ENCODE peak calls at places on chromosomes 12 and 14, in seven cellular contexts. W is neuronal stem cell, Y is H1, L is H9, S is mesendoderm, P is IMR-90, I is trophoblast cell. D is an unnamed sample.

GRCh38 chr12:123050331-123050809 is 69.9 kb downstream of the ARL6IP4 start:
- DNase-seq in W (no peak), Y (no peak), L (no peak), S (no peak), P (peak; percentile 75), I (no peak), D (peak; percentile 88)

GRCh38 chr14:49769171-49769570 is 1.2 kb downstream of the KLHDC2 start:
- DNase-seq in W (no peak), Y (no peak), L (no peak), S (no peak), P (peak; percentile 52), I (no peak), D (no peak)

GRCh38 chr14:23536494-23536893 is 15.1 kb downstream of the ZFHX2 start:
- DNase-seq in W (no peak), Y (no peak), L (no peak), S (no peak), P (no peak), I (no peak), D (no peak)

GRCh38 chr12:107196681-107197080 is 103.3 kb upstream of the CRY1 start:
- DNase-seq in W (no peak), Y (no peak), L (no peak), S (no peak), P (peak; percentile 69), I (no peak), D (no peak)

GRCh38 chr12:90940872-90941499 is 14.0 kb downstream of the CCER1 start:
- DNase-seq in W (peak; percentile 24), Y (no peak), L (no peak), S (peak; percentile 49), P (peak; percentile 76), I (no peak), D (peak; percentile 73)

GRCh38 chr12:53989227-53990113 is 4.5 kb downstream of the HOXC10 start:
- DNase-seq in W (no peak), Y (no peak), L (no peak), S (no peak), P (peak; percentile 45), I (peak; percentile 43), D (peak; percentile 71)

GRCh38 chr12:126936181-126936851 is 1330.7 kb upstream of the TMEM132C start:
- DNase-seq in W (no peak), Y (no peak), L (no peak), S (peak; percentile 4), P (no peak), I (no peak), D (no peak)

GRCh38 chr12:52238206-52238840 is 5.3 kb downstream of the KRT7 start:
- DNase-seq in W (no peak), Y (no peak), L (no peak), S (no peak), P (no peak), I (no peak), D (no peak)

GRCh38 chr12:80187660-80188090 is 88.3 kb downstream of the OTOGL start:
- DNase-seq in W (no peak), Y (no peak), L (no peak), S (peak; percentile 32), P (peak; percentile 41), I (no peak), D (peak; percentile 74)

GRCh38 chr14:31042300-31042699 is 16.1 kb upstream of the STRN3 start:
- DNase-seq in W (no peak), Y (no peak), L (no peak), S (no peak), P (no peak), I (no peak), D (no peak)

GRCh38 chr12:1305063-1305434 is 289.3 kb downstream of the FBXL14 start:
- DNase-seq in W (no peak), Y (no peak), L (no peak), S (no peak), P (no peak), I (no peak), D (no peak)

GRCh38 chr12:16350682-16351081 is 3.2 kb downstream of the MGST1 start:
- DNase-seq in W (peak; percentile 32), Y (no peak), L (no peak), S (peak; percentile 14), P (peak; percentile 97), I (peak; percentile 74), D (peak; percentile 80)

GRCh38 chr12:73629171-73629570 is 908.5 kb upstream of the ATXN7L3B start:
- DNase-seq in W (no peak), Y (no peak), L (no peak), S (no peak), P (no peak), I (no peak), D (no peak)

GRCh38 chr14:50647753-50648152 is 20.4 kb downstream of the SAV1 start:
- DNase-seq in W (no peak), Y (no peak), L (no peak), S (no peak), P (peak; percentile 80), I (no peak), D (peak; percentile 41)

GRCh38 chr14:73802431-73803188 is 49.0 kb upstream of the PTGR2 start:
- DNase-seq in W (no peak), Y (no peak), L (peak; percentile 51), S (peak; percentile 78), P (no peak), I (no peak), D (peak; percentile 28)

GRCh38 chr12:65879878-65880277 is 55.6 kb downstream of the HMGA2 start:
- DNase-seq in W (no peak), Y (no peak), L (no peak), S (no peak), P (peak; percentile 88), I (no peak), D (peak; percentile 89)

GRCh38 chr14:72863216-72864006 is 30.5 kb downstream of the DPF3 start:
- DNase-seq in W (no peak), Y (no peak), L (no peak), S (no peak), P (no peak), I (no peak), D (no peak)

GRCh38 chr14:53054457-53054856 is 98.7 kb downstream of the DDHD1 start:
- DNase-seq in W (no peak), Y (no peak), L (no peak), S (no peak), P (peak; percentile 67), I (no peak), D (no peak)

GRCh38 chr14:60085085-60085484 is 6.6 kb upstream of the PCNX4 start:
- DNase-seq in W (no peak), Y (no peak), L (no peak), S (no peak), P (peak; percentile 19), I (no peak), D (no peak)

GRCh38 chr12:124369055-124369900 is 74.4 kb downstream of the RFLNA start:
- DNase-seq in W (no peak), Y (no peak), L (no peak), S (no peak), P (peak; percentile 92), I (peak; percentile 79), D (peak; percentile 36)

DNA sequence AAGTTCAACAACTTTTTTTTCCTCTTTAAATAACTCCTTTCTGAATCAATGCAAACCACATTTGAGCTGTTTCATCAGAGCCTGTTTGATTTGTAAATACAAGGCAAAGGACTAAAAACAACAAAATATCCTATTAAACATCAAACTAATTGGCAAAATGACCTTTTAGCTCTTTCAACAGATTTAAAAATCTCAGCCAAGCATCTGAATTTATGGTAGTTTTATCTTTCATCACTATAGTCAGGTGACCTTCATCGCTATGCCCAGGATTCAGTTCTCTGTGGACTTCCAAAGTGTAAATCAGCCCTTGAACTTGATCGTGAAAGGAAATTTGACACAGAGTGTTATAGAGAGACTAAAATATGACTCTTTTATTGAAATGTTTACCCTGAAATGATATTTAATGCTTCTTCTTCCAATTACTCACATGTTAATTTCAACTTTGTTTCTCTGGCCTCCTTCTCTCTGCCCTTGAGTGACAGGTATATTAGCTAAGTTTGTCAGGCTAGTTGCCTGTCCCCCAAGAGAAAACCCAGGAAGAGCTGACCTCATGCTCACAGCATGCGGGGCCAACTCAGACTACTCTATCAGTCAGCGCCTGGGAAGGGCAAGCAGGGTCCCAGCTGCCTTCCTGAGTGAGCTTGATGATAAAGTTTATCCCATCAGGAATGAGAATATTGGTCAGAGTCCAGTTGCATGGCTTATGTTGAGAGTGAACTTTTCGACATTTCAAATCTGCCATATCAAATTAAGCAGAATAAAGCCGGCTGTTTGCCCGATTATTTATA is 1554.3 kb upstream of the FLRT2 start:
- DNase-seq in W (no peak), Y (no peak), L (peak; percentile 32), S (peak; percentile 87), P (peak; percentile 67), I (no peak), D (peak; percentile 33)
- H3K18ac ChIP-seq in W (no peak overlapping the region), Y (no peak overlapping the region), L (no peak overlapping the region), S (peak overlapping the region; percentile 61), P (peak overlapping the region; percentile 29), I (no peak overlapping the region), D (no peak overlapping the region)

DNA sequence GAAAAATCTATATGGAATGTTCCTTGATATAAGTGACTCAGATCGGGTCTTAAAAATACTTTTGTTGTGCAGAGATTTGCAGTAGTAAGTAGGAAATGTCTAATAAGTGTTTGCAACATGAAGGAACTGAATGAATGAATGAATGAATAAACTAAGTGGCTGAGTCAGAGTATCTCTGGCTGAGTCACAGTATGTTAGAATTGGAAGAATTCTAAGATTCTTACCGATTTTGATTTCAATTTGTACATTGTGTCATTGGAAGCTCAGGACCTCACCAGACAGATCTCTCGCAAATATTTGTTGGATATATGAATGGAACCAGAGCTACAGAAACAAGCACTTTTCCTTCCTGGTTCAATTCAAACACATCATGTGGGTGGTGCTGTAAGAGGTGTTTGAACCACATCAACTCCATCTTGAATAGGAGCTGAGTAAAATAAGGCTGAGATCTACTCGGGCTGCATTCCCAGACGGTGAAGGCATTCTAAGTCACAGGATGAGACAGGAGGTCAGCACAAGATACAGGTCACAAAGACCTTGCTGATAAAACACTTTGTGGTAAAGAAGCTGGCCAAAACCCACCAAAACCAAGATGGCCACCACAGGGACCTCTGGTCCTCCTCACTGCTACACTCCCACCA is 123.9 kb upstream of the FOXN3 start:
- DNase-seq in W (no peak), Y (no peak), L (no peak), S (peak; percentile 80), P (peak; percentile 95), I (peak; percentile 77), D (peak; percentile 70)
- H3K18ac ChIP-seq in W (no peak overlapping the region), Y (no peak overlapping the region), L (no peak overlapping the region), S (no peak overlapping the region), P (peak overlapping the region; percentile 93), I (no peak overlapping the region), D (no peak overlapping the region)

DNA sequence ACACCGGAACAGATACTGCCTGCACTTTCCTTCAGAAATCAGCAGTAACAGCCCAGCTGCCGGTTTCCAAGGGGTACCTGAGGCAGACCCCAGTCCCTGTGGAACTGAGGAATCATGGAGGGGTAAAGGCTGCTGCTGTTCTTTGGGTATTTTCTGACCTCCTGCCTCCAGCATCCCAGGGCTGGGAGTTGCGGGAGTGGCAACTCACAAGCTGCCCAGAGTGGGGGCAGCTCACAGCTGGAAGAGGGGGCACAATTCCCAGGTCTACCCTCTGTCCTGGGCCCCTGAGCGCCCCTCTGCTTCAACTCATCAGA is 9.6 kb downstream of the ZNF605 start:
- DNase-seq in W (no peak), Y (no peak), L (no peak), S (no peak), P (no peak), I (no peak), D (no peak)
- H3K18ac ChIP-seq in W (no peak overlapping the region), Y (no peak overlapping the region), L (no peak overlapping the region), S (no peak overlapping the region), P (no peak overlapping the region), I (no peak overlapping the region), D (no peak overlapping the region)

DNA sequence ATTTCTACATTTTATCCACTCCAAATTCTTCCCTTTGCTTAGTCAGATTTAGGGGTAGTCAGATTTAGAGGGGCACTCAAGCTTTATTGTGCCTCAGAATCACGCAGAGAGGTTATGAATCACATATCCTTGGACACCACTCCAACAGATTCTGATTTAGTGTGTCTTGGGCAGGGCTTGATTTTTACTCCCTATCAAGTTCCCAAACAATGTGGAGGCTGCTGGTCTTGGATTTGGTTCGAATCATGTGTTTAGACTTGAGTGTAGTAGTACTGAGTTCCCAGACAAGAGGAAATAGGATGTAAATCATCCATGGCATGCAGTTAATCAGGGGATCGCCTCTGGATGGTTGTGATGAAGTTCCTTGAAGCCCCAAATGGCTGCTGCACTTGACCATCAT is 298.2 kb upstream of the CLEC14A start:
- DNase-seq in W (no peak), Y (no peak), L (no peak), S (no peak), P (peak; percentile 12), I (no peak), D (peak; percentile 30)
- H3K18ac ChIP-seq in W (no peak overlapping the region), Y (no peak overlapping the region), L (no peak overlapping the region), S (no peak overlapping the region), P (no peak overlapping the region), I (no peak overlapping the region), D (no peak overlapping the region)

D was measured in mesenchymal stem cell.